ENCODE peak calls at places on chromosomes 11 and 22, in four cellular contexts. One of them, this sample, is unnamed.

GRCh38 chr22:47155912-47156311 is 393.5 kb downstream of the TBC1D22A start:
- DNase-seq in K562: no peak
- DNase-seq in GM12878: no peak
- DNase-seq in HepG2: no peak
- DNase-seq in this sample: no peak

GRCh38 chr11:1568451-1568911 is 3.6 kb downstream of the DUSP8 start:
- DNase-seq in K562: no peak
- DNase-seq in GM12878: no peak
- DNase-seq in HepG2: no peak
- DNase-seq in this sample: no peak

GRCh38 chr11:120815260-120816100 is 208.4 kb upstream of the TBCEL start:
- DNase-seq in K562: no peak
- DNase-seq in GM12878: no peak
- DNase-seq in HepG2: no peak
- DNase-seq in this sample: no peak

GRCh38 chr22:26479043-26479791 is 4.4 kb downstream of the HPS4 start:
- DNase-seq in GM12878: no peak
- DNase-seq in HepG2: peak
- DNase-seq in K562: peak
- DNase-seq in this sample: no peak

GRCh38 chr11:83971063-83971462 is 684.9 kb upstream of the CCDC90B start:
- DNase-seq in HepG2: no peak
- DNase-seq in GM12878: peak
- DNase-seq in K562: no peak
- DNase-seq in this sample: no peak

GRCh38 chr11:16946477-16947282 is 67.5 kb downstream of the PLEKHA7 start:
- DNase-seq in K562: no peak
- DNase-seq in GM12878: peak
- DNase-seq in HepG2: no peak
- DNase-seq in this sample: no peak

GRCh38 chr11:45771194-45771941 is 33.6 kb upstream of the SLC35C1 start:
- DNase-seq in K562: peak
- DNase-seq in HepG2: peak
- DNase-seq in GM12878: no peak
- DNase-seq in this sample: peak

GRCh38 chr11:119509969-119510401 is 87.0 kb upstream of the THY1 start:
- DNase-seq in HepG2: no peak
- DNase-seq in GM12878: peak
- DNase-seq in K562: no peak
- DNase-seq in this sample: no peak

GRCh38 chr11:17273668-17274321 is 2.7 kb upstream of the NUCB2 start:
- DNase-seq in GM12878: no peak
- DNase-seq in K562: no peak
- DNase-seq in HepG2: no peak
- DNase-seq in this sample: no peak

GRCh38 chr11:2305862-2306823 is 4.3 kb downstream of the TSPAN32 start:
- DNase-seq in HepG2: no peak
- DNase-seq in K562: no peak
- DNase-seq in GM12878: no peak
- DNase-seq in this sample: no peak

GRCh38 chr22:45994516-45995404 is 17.8 kb upstream of the WNT7B start:
- DNase-seq in GM12878: no peak
- DNase-seq in HepG2: no peak
- DNase-seq in K562: peak
- DNase-seq in this sample: peak

GRCh38 chr11:23797624-23798419 is 699.0 kb upstream of the LUZP2 start:
- DNase-seq in GM12878: no peak
- DNase-seq in K562: no peak
- DNase-seq in HepG2: no peak
- DNase-seq in this sample: no peak

GRCh38 chr11:112016765-112017356 is 8.3 kb upstream of the DLAT start:
- DNase-seq in K562: no peak
- DNase-seq in GM12878: no peak
- DNase-seq in HepG2: no peak
- DNase-seq in this sample: no peak

DNA sequence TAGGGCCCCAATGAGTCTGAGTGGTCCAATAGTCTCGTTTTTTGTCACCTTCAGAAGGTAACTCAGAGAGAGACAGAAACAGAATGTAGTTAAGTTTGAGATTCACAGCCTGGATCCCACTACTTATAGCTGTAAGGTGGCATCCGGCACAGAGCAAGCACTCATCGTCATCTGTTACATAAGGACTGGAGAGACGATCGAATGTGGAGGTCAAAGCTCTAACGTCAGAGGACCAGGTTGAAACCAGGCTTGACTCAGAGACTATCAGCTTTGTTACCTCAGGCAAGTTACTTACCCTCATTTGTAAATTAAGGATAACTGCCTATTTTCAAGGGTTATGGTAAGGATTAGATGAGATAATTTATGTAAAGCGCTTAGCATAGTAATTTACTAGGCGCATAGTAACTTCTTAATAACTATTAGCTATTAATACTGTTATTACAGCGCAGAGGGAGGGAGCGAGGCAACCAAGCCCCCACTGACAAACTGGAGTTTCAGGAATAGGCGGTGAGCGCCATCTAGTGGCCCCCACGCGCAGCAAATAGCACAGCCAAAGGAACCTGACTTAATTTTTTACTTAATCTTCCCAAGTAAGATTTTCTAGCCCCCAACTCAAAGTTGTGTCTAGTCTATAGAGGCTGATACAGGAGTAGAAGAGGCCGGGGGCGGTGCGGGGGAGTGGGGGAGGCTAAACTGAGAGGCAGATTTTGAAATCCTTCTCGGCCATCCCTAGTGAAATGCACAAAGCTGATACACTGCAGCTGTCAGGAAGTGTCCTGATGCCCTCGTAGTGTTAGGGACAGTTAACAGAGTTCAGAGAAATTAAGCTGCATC is 29.0 kb upstream of the API5 start:
- DNase-seq in K562: peak
- DNase-seq in GM12878: no peak
- DNase-seq in HepG2: peak
- DNase-seq in this sample: peak
- TF ChIP-seq FOXK2 in K562: no peak
- TF ChIP-seq FOXK2 in GM12878: no peak
- TF ChIP-seq FOXK2 in HepG2: no peak
- TF ChIP-seq FOXK2 in this sample: no peak

DNA sequence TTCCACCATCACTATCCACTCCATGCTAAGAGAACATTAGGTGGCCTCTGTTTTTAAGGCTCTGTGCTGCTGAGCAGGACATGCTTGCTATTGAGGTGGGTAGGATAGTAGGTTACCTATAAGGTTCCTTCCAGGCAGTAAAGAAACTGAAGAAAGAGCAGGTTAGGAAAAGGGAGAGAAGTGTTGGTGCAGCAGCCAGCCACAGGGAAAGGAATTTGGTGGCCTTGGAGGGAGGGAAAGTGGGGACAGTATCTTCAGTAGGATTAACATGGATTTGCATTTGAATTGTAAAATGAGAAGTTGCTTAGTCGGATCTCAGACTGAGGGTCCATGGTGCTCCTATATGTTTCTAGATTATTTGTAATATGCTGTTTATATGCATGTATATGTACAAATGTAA is 49.2 kb upstream of the OLFML1 start:
- DNase-seq in K562: no peak
- DNase-seq in HepG2: no peak
- DNase-seq in GM12878: no peak
- DNase-seq in this sample: no peak
- TF ChIP-seq TARDBP in K562: no peak
- TF ChIP-seq TARDBP in HepG2: no peak
- TF ChIP-seq TARDBP in GM12878: no peak
- TF ChIP-seq TARDBP in this sample: no peak

DNA sequence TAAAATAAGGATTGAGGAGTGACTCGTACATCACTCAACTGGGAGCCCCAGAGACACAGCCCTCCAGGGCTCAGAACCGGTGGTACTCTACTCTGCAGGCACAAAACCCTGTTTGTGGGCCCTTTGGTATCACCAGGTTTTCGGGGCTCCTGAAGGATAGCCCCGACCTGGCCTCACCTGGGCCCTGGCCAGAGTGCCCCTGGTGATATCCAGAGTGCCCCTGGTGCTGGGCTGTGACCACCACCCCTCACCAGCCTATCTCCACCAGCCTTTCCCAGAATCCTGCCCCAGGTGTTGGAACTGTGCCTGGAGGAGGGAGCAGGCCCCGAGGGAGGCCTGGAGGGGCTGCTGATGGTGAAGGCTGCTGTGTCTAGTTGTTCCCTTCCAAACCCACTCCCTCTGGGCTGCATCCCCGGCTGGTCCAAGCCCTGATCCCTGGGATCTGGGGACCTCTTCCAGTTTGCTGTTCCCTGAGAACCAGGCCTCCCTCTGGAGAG is 2.2 kb upstream of the GGT5 start:
- DNase-seq in GM12878: no peak
- DNase-seq in HepG2: no peak
- DNase-seq in K562: peak
- DNase-seq in this sample: peak
- TF ChIP-seq FOXK2 in GM12878: no peak
- TF ChIP-seq FOXK2 in HepG2: no peak
- TF ChIP-seq FOXK2 in K562: no peak
- TF ChIP-seq FOXK2 in this sample: no peak

GRCh38 chr11:130478204-130478701 is 29.8 kb downstream of the ADAMTS15 start:
- DNase-seq in HepG2: no peak
- DNase-seq in K562: no peak
- DNase-seq in GM12878: no peak
- DNase-seq in this sample: no peak
- TF ChIP-seq TARDBP in HepG2: no peak
- TF ChIP-seq TARDBP in K562: no peak
- TF ChIP-seq TARDBP in GM12878: no peak
- TF ChIP-seq TARDBP in this sample: no peak

DNA sequence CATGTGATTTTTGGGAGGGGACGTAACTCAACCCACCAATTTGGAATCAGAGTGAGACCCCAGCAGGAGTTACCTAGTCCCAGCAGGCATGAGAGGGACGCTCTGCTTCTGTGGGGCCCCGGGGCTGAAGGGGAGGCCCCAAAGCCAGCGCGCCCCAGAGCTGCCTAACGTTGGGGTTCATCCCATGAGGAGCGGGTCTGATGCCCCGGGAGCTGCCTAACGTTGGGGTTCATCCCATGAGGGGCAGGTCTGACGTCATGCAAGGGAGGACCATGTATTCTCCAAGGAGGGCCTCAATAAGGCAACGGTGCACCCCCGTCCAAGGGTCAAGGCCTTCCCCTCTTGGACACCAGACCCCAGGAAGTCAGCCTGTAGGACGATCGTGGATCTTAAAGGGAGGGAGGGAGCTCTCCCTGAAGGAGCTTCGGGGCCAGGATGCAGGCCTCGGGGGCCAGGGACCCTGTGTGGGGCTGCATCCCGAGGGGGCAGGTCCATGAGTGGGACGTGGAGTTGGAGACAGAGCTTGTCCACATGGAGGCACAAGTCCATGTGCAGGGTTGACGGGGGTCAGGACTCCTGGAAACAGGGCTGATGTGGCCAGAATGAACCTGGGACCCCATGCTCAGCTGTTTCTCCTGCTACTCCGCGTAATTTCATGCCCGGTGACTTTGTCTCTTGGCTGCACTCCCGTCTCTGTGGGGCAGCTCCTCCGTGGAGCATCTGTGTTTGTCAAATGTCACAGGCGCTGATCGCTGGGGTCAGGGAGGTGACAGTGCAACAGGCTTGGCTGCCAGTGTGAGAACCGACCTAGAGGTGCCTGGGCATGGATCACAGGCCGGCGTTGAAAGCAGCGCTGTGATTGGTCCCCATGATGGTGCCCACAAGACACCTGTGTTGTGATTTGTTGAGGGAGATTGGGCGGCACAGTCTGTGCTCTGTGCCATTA is 1029.1 kb downstream of the BRD1 start:
- DNase-seq in GM12878: no peak
- DNase-seq in K562: no peak
- DNase-seq in HepG2: no peak
- DNase-seq in this sample: no peak
- TF ChIP-seq FOXK2 in GM12878: no peak
- TF ChIP-seq FOXK2 in K562: no peak
- TF ChIP-seq FOXK2 in HepG2: no peak
- TF ChIP-seq FOXK2 in this sample: no peak

GRCh38 chr11:75839851-75840250 is 24.8 kb downstream of the UVRAG start:
- DNase-seq in GM12878: no peak
- DNase-seq in K562: no peak
- DNase-seq in HepG2: no peak
- DNase-seq in this sample: no peak
- TF ChIP-seq TARDBP in GM12878: no peak
- TF ChIP-seq TARDBP in K562: no peak
- TF ChIP-seq TARDBP in HepG2: no peak
- TF ChIP-seq TARDBP in this sample: no peak

GRCh38 chr11:71212871-71213559 is 39.4 kb downstream of the SHANK2 start:
- DNase-seq in K562: no peak
- DNase-seq in GM12878: no peak
- DNase-seq in HepG2: no peak
- DNase-seq in this sample: no peak
- TF ChIP-seq FOXK2 in K562: no peak
- TF ChIP-seq FOXK2 in GM12878: no peak
- TF ChIP-seq FOXK2 in HepG2: no peak
- TF ChIP-seq FOXK2 in this sample: no peak